ENCODE peak calls at places on chromosomes 13 and 19, in six cellular contexts. U is left ventricle myocardium inferior; S is AG10803; H is CD8-positive, alpha-beta T cell; J is uterus; X is nephron progenitor cell. O is an unnamed sample.

GRCh38 chr13:111573362-111573761 is 252.9 kb downstream of the TEX29 start:
- DNase-seq in H (no peak), S (no peak), J (no peak), U (no peak), X (no peak), O (no peak)

GRCh38 chr19:47447470-47448359 is 24.0 kb downstream of the SLC8A2 start:
- DNase-seq in H (peak; percentile 26), J (peak; percentile 41), U (peak; percentile 25), X (peak; percentile 88), S (no peak), O (peak; percentile 45)

GRCh38 chr13:39038569-39038898 is 278 bp downstream of the NHLRC3 start:
- DNase-seq in J (peak; percentile 19), H (no peak), X (no peak), U (no peak), S (peak; percentile 33), O (peak; percentile 52)

GRCh38 chr13:46756977-46757376 is 40.0 kb downstream of the ESD start:
- DNase-seq in U (no peak), H (no peak), X (no peak), J (no peak), S (peak; percentile 29), O (no peak)

GRCh38 chr13:112455476-112456059 is 79.4 kb downstream of the SPACA7 start:
- DNase-seq in J (no peak), U (no peak), X (no peak), S (no peak), H (no peak), O (peak; percentile 7)

GRCh38 chr13:93227906-93228801 is 1.5 kb downstream of the GPC6 start:
- DNase-seq in H (no peak), U (peak; percentile 33), X (peak; percentile 80), J (peak; percentile 26), S (peak; percentile 89), O (no peak)

GRCh38 chr13:112873851-112874750 is 94.9 kb upstream of the MCF2L start:
- DNase-seq in X (peak; percentile 90), J (peak; percentile 78), U (peak; percentile 80), S (peak; percentile 53), H (peak; percentile 34), O (peak; percentile 65)

GRCh38 chr19:16518061-16518460 is 21.9 kb downstream of the C19orf44 start:
- DNase-seq in X (no peak), H (no peak), S (no peak), U (no peak), J (no peak), O (no peak)

GRCh38 chr13:22883961-22884360 is 296.8 kb upstream of the SGCG start:
- DNase-seq in J (no peak), H (no peak), X (peak; percentile 12), U (no peak), S (no peak), O (no peak)

GRCh38 chr13:46317120-46317519 is 69.9 kb downstream of the RUBCNL start:
- DNase-seq in J (no peak), S (peak; percentile 45), U (no peak), H (no peak), X (no peak), O (no peak)

GRCh38 chr13:42740753-42741152 is 40.6 kb upstream of the FAM216B start:
- DNase-seq in X (no peak), U (peak; percentile 47), J (no peak), S (no peak), H (no peak), O (no peak)

GRCh38 chr19:8618751-8619150 is 8.2 kb upstream of the ADAMTS10 start:
- DNase-seq in H (no peak), U (no peak), J (no peak), X (no peak), S (no peak), O (no peak)

GRCh38 chr19:5680083-5680436 is 256 bp downstream of the MICOS13 start:
- DNase-seq in U (no peak), J (no peak), S (peak; percentile 24), X (peak; percentile 36), H (no peak), O (no peak)

GRCh38 chr19:8020681-8021080 is 15.2 kb upstream of the ELAVL1 start:
- DNase-seq in S (no peak), U (no peak), J (no peak), X (no peak), H (no peak), O (no peak)

GRCh38 chr19:21947775-21948174 is 63.0 kb downstream of the ZNF208 start:
- DNase-seq in S (no peak), U (no peak), H (no peak), X (no peak), J (no peak), O (no peak)

GRCh38 chr19:39053276-39054090 is 21.1 kb upstream of the FBXO27 start:
- DNase-seq in S (no peak), U (no peak), J (no peak), H (no peak), X (no peak), O (no peak)

DNA sequence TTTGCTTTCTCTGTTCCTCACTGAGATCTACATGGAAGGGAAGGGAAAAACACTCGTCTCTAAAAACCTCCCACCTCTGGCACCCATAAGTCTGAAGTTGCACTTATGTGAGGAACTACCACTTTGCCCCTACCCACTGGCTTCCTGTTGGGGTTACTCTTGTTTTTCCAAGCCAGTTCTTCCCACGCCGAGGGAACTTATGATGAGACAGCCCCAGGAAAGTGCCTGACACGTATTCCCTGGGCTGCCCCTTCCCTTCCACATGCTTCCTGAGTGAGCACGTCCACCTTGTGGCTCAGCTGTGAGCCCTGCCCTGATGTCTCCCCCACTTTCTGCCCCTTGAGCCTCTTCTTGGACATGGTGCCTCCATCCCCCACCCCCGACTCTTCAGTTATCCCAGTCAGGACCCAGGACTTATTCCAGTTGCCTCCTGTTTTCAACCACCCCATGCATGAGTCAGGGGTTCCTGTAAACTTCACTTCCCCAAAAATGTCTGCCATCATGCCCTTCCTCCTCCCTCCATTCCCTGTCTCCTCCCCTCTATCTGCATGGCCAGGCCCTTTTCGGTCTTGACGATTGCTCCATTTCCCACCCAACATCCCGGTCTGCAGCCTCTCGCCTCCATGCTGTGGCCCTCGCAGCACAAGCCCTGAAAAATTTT is 5.1 kb upstream of the SIGLEC7 start:
- DNase-seq in U (no peak), H (no peak), S (no peak), J (no peak), X (no peak), O (no peak)
- TF ChIP-seq CTCF in U (no peak), H (no peak), S (no peak), J (no peak), X (no peak), O (no peak)

DNA sequence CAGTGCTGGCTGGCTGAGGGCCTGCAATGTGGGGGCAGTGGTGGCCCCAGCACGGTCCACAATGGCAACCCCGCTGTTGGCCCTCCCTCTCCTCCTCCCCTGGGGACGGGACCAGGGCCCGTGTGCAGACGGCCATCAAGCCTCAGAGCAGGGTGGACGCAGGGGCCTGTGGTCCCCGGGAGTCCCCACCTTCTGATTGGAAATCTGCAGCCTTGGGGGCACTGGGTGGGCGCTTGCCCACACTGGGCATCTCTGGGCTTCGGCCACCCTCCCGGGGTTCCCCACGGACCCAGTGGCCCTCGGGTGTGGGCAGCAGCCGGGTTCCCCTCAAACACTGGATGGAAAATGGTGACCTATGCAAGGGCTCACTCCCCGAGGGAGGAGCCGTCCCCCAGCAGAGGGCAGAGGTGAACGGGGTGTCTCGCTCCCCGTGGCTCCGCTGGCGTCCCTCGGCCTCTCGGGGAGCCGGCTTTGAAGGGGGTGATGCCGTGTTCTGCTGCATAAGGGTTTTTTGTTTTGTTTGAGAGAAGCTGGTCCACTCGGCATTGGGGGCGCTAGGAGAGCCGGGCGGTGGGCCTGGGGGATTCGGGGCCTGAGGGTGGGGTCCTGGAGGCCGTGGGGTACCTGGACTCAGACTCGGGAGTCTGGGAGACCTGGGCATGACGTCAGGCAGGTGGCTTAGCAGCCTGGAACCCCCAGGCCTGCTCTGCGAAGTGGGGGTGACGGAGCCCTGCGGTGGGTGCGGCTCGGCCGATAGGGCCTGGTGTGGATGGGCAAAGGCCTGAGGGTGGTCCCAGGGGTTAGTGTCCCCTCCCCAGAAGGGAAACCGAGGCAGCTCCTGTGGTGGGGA is 3.9 kb downstream of the EFNA2 start:
- DNase-seq in H (no peak), U (no peak), J (no peak), S (no peak), X (no peak), O (no peak)
- TF ChIP-seq CTCF in H (no peak), U (no peak), J (no peak), S (no peak), X (no peak), O (no peak)

GRCh38 chr19:41591951-41592562 is 16.1 kb downstream of the CEACAM21 start:
- DNase-seq in S (no peak), H (no peak), J (no peak), X (no peak), U (no peak), O (no peak)

GRCh38 chr19:41595890-41596280 is 19.9 kb downstream of the CEACAM21 start:
- DNase-seq in H (no peak), S (no peak), J (no peak), X (no peak), U (no peak), O (no peak)

GRCh38 chr19:41599175-41599966 is 23.4 kb downstream of the CEACAM21 start:
- DNase-seq in X (no peak), J (no peak), U (no peak), S (no peak), H (no peak), O (no peak)

GRCh38 chr19:41597600-41598041 is 21.7 kb downstream of the CEACAM21 start:
- DNase-seq in X (peak; percentile 59), U (peak; percentile 22), H (peak; percentile 61), J (peak; percentile 43), S (peak; percentile 63), O (peak; percentile 54)

DNA sequence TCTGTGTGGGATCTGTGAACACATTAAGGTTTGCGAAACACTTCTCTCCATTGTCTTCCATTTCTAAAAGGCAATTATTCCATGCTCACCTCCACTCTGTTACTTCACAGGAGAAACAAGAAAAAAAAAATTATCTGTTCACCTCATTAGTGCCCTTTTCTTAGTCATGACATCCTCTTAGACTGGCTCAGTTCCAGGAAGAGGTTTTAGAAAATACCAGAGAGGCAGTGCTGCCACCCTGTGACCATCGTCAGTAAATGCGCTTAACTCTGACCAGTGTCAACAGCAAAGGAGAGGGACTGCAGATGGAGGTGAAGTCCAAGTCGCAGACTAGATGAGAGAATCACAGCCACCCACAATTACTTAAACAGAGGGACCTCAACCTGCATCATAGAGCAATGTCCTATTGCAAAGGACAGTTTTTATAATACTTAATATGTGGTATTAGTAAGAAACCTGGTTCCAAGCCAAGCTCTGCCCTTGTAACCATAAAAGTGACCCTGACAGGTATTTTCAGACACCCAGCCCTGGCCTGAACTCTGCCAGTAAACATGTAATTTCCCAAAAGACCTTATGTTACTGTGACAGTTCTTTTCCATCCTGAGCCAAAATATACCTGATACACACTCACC is 19.4 kb downstream of the CEACAM21 start:
- DNase-seq in J (no peak), X (peak; percentile 18), U (peak; percentile 23), H (peak; percentile 58), S (peak; percentile 75), O (peak; percentile 48)
- TF ChIP-seq CTCF in J (peak; percentile 9), X (no peak), U (peak; percentile 67), H (peak; percentile 48), S (peak; percentile 66), O (peak; percentile 78)

GRCh38 chr13:110306960-110307696 is at the start of the genes COL4A1 and COL4A2:
- DNase-seq in H (no peak), X (peak; percentile 80), S (peak; percentile 71), J (peak; percentile 86), U (peak; percentile 87), O (no peak)

GRCh38 chr13:110307697-110308376 is 753 bp downstream of the COL4A2 start:
- DNase-seq in X (peak; percentile 55), J (no peak), S (peak; percentile 56), H (no peak), U (no peak), O (no peak)

GRCh38 chr13:110309661-110310524 is 2.8 kb downstream of the COL4A2 start:
- DNase-seq in H (no peak), J (no peak), X (no peak), U (no peak), S (no peak), O (no peak)

GRCh38 chr13:110309159-110309476 is 2.0 kb downstream of the COL4A2 start:
- DNase-seq in J (no peak), U (no peak), S (no peak), X (no peak), H (no peak), O (no peak)

GRCh38 chr13:110308377-110309158 is 1.5 kb downstream of the COL4A2 start:
- DNase-seq in U (no peak), X (peak; percentile 59), J (peak; percentile 73), H (no peak), S (peak; percentile 67), O (no peak)
- TF ChIP-seq CTCF in U (no peak), X (no peak), J (no peak), H (no peak), S (no peak), O (no peak)

O was measured in natural killer cell.